ENCODE peak calls at places on chromosomes 6 and 20, in eight cellular contexts. One of them, this sample, is unnamed.

GRCh38 chr20:32578840-32579239 is 6.3 kb downstream of the NOL4L start:
- DNase-seq in neural crest cell: no peak
- DNase-seq in cardiac muscle cell: no peak
- DNase-seq in AG04450: no peak
- DNase-seq in heart left ventricle: no peak
- DNase-seq in astrocyte of the spinal cord: no peak
- DNase-seq in GM06990: no peak
- DNase-seq in lower lobe of right lung: no peak
- DNase-seq in this sample: no peak

GRCh38 chr6:169848946-169849345 is 97.5 kb downstream of the ERMARD start:
- DNase-seq in cardiac muscle cell: no peak
- DNase-seq in astrocyte of the spinal cord: no peak
- DNase-seq in AG04450: no peak
- DNase-seq in lower lobe of right lung: no peak
- DNase-seq in neural crest cell: no peak
- DNase-seq in heart left ventricle: peak; percentile 41
- DNase-seq in GM06990: no peak
- DNase-seq in this sample: no peak

GRCh38 chr20:50260480-50261221 is 70.0 kb downstream of the CEBPB start:
- DNase-seq in heart left ventricle: no peak
- DNase-seq in AG04450: no peak
- DNase-seq in GM06990: no peak
- DNase-seq in lower lobe of right lung: peak; percentile 71
- DNase-seq in neural crest cell: no peak
- DNase-seq in cardiac muscle cell: no peak
- DNase-seq in astrocyte of the spinal cord: no peak
- DNase-seq in this sample: no peak

GRCh38 chr20:43409041-43409913 is 48.4 kb upstream of the SRSF6 start:
- DNase-seq in cardiac muscle cell: peak; percentile 74
- DNase-seq in heart left ventricle: no peak
- DNase-seq in AG04450: peak; percentile 8
- DNase-seq in lower lobe of right lung: no peak
- DNase-seq in GM06990: no peak
- DNase-seq in neural crest cell: peak; percentile 10
- DNase-seq in astrocyte of the spinal cord: peak; percentile 20
- DNase-seq in this sample: peak; percentile 31

GRCh38 chr6:16292942-16293341 is 54.6 kb downstream of the GMPR start:
- DNase-seq in heart left ventricle: no peak
- DNase-seq in GM06990: no peak
- DNase-seq in lower lobe of right lung: no peak
- DNase-seq in astrocyte of the spinal cord: no peak
- DNase-seq in neural crest cell: no peak
- DNase-seq in cardiac muscle cell: no peak
- DNase-seq in AG04450: no peak
- DNase-seq in this sample: no peak

GRCh38 chr6:106885659-106886058 is 88.9 kb downstream of the CD24 start:
- DNase-seq in GM06990: no peak
- DNase-seq in AG04450: no peak
- DNase-seq in cardiac muscle cell: no peak
- DNase-seq in astrocyte of the spinal cord: no peak
- DNase-seq in heart left ventricle: no peak
- DNase-seq in lower lobe of right lung: no peak
- DNase-seq in neural crest cell: no peak
- DNase-seq in this sample: no peak

GRCh38 chr6:146077992-146078391 is 49.1 kb downstream of the GRM1 start:
- DNase-seq in GM06990: no peak
- DNase-seq in cardiac muscle cell: no peak
- DNase-seq in heart left ventricle: no peak
- DNase-seq in AG04450: no peak
- DNase-seq in neural crest cell: no peak
- DNase-seq in lower lobe of right lung: no peak
- DNase-seq in astrocyte of the spinal cord: no peak
- DNase-seq in this sample: no peak

GRCh38 chr6:142900467-142900961 is 44.5 kb downstream of the HIVEP2 start:
- DNase-seq in lower lobe of right lung: no peak
- DNase-seq in neural crest cell: no peak
- DNase-seq in astrocyte of the spinal cord: peak; percentile 53
- DNase-seq in AG04450: no peak
- DNase-seq in GM06990: no peak
- DNase-seq in heart left ventricle: no peak
- DNase-seq in cardiac muscle cell: peak; percentile 60
- DNase-seq in this sample: no peak

GRCh38 chr6:143325379-143326140 is 124.9 kb downstream of the ADAT2 start:
- DNase-seq in astrocyte of the spinal cord: no peak
- DNase-seq in GM06990: no peak
- DNase-seq in AG04450: no peak
- DNase-seq in lower lobe of right lung: no peak
- DNase-seq in heart left ventricle: no peak
- DNase-seq in cardiac muscle cell: peak; percentile 5
- DNase-seq in neural crest cell: no peak
- DNase-seq in this sample: peak; percentile 28

GRCh38 chr6:158232445-158233213 is 64.5 kb downstream of the GTF2H5 start:
- DNase-seq in AG04450: no peak
- DNase-seq in cardiac muscle cell: peak; percentile 77
- DNase-seq in GM06990: peak; percentile 69
- DNase-seq in lower lobe of right lung: peak; percentile 71
- DNase-seq in neural crest cell: peak; percentile 40
- DNase-seq in heart left ventricle: peak; percentile 78
- DNase-seq in astrocyte of the spinal cord: peak; percentile 59
- DNase-seq in this sample: peak; percentile 49

GRCh38 chr20:45983279-45983743 is 11.3 kb upstream of the ZNF335 start:
- DNase-seq in AG04450: no peak
- DNase-seq in lower lobe of right lung: peak; percentile 4
- DNase-seq in cardiac muscle cell: no peak
- DNase-seq in heart left ventricle: no peak
- DNase-seq in astrocyte of the spinal cord: no peak
- DNase-seq in GM06990: no peak
- DNase-seq in neural crest cell: no peak
- DNase-seq in this sample: no peak

GRCh38 chr20:25014816-25015215 is 22.3 kb upstream of the APMAP start:
- DNase-seq in GM06990: no peak
- DNase-seq in neural crest cell: no peak
- DNase-seq in astrocyte of the spinal cord: no peak
- DNase-seq in cardiac muscle cell: no peak
- DNase-seq in heart left ventricle: no peak
- DNase-seq in lower lobe of right lung: no peak
- DNase-seq in AG04450: no peak
- DNase-seq in this sample: no peak

GRCh38 chr6:28884423-28885148 is 39.2 kb downstream of the TRIM27 start:
- DNase-seq in neural crest cell: no peak
- DNase-seq in astrocyte of the spinal cord: no peak
- DNase-seq in heart left ventricle: no peak
- DNase-seq in AG04450: no peak
- DNase-seq in lower lobe of right lung: no peak
- DNase-seq in GM06990: no peak
- DNase-seq in cardiac muscle cell: no peak
- DNase-seq in this sample: no peak

GRCh38 chr6:10414766-10415592 is at the start of gene TFAP2A:
- DNase-seq in astrocyte of the spinal cord: no peak
- DNase-seq in heart left ventricle: no peak
- DNase-seq in cardiac muscle cell: peak; percentile 42
- DNase-seq in lower lobe of right lung: no peak
- DNase-seq in neural crest cell: no peak
- DNase-seq in AG04450: no peak
- DNase-seq in GM06990: no peak
- DNase-seq in this sample: peak; percentile 86
- TF ChIP-seq CTCF in astrocyte of the spinal cord: peak; percentile 27
- TF ChIP-seq CTCF in heart left ventricle: no peak
- TF ChIP-seq CTCF in cardiac muscle cell: peak; percentile 29
- TF ChIP-seq CTCF in lower lobe of right lung: no peak
- TF ChIP-seq CTCF in neural crest cell: peak; percentile 55
- TF ChIP-seq CTCF in AG04450: peak; percentile 40
- TF ChIP-seq CTCF in GM06990: no peak
- TF ChIP-seq CTCF in this sample: peak; percentile 64

GRCh38 chr6:36979343-36979742 is 6.7 kb downstream of the MTCH1 start:
- DNase-seq in cardiac muscle cell: peak; percentile 63
- DNase-seq in GM06990: no peak
- DNase-seq in lower lobe of right lung: no peak
- DNase-seq in AG04450: no peak
- DNase-seq in neural crest cell: no peak
- DNase-seq in astrocyte of the spinal cord: peak; percentile 50
- DNase-seq in heart left ventricle: no peak
- DNase-seq in this sample: peak; percentile 31
- TF ChIP-seq CTCF in cardiac muscle cell: peak; percentile 64
- TF ChIP-seq CTCF in GM06990: peak; percentile 46
- TF ChIP-seq CTCF in lower lobe of right lung: peak; percentile 49
- TF ChIP-seq CTCF in AG04450: peak; percentile 75
- TF ChIP-seq CTCF in neural crest cell: peak; percentile 47
- TF ChIP-seq CTCF in astrocyte of the spinal cord: peak; percentile 76
- TF ChIP-seq CTCF in heart left ventricle: peak; percentile 46
- TF ChIP-seq CTCF in this sample: peak; percentile 73

GRCh38 chr20:18904624-18905023 is 91.0 kb downstream of the SCP2D1 start:
- DNase-seq in lower lobe of right lung: no peak
- DNase-seq in GM06990: no peak
- DNase-seq in heart left ventricle: no peak
- DNase-seq in neural crest cell: no peak
- DNase-seq in astrocyte of the spinal cord: no peak
- DNase-seq in AG04450: no peak
- DNase-seq in cardiac muscle cell: no peak
- DNase-seq in this sample: no peak

GRCh38 chr20:18906046-18906445 is 92.5 kb downstream of the SCP2D1 start:
- DNase-seq in astrocyte of the spinal cord: no peak
- DNase-seq in lower lobe of right lung: no peak
- DNase-seq in heart left ventricle: no peak
- DNase-seq in neural crest cell: no peak
- DNase-seq in cardiac muscle cell: no peak
- DNase-seq in AG04450: no peak
- DNase-seq in GM06990: no peak
- DNase-seq in this sample: no peak

GRCh38 chr20:18908109-18908508 is 94.5 kb downstream of the SCP2D1 start:
- DNase-seq in AG04450: no peak
- DNase-seq in astrocyte of the spinal cord: no peak
- DNase-seq in neural crest cell: no peak
- DNase-seq in lower lobe of right lung: no peak
- DNase-seq in GM06990: no peak
- DNase-seq in heart left ventricle: no peak
- DNase-seq in cardiac muscle cell: no peak
- DNase-seq in this sample: no peak

GRCh38 chr20:18909254-18909653 is 95.7 kb downstream of the SCP2D1 start:
- DNase-seq in cardiac muscle cell: no peak
- DNase-seq in heart left ventricle: no peak
- DNase-seq in AG04450: no peak
- DNase-seq in GM06990: no peak
- DNase-seq in lower lobe of right lung: no peak
- DNase-seq in astrocyte of the spinal cord: no peak
- DNase-seq in neural crest cell: no peak
- DNase-seq in this sample: no peak

DNA sequence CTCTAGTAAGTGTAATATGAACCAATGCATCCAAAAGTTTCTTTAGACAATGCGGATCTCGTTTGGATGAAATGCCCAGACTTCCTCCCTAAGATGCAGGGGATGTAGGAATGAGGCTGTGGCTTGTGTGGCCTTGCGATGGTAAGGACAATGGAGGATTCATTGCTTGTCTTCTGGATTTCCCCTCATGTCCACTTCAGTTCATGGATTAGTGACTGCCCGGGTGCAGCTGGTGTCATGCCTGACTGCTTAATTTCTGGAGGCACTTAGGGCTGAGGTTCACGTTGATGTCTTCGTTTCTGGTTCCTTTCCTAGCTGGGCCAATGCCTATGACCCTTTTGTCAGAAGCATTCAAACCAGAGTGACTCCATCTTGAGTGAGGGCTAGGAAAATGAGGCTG is 93.8 kb downstream of the SCP2D1 start:
- DNase-seq in heart left ventricle: no peak
- DNase-seq in GM06990: no peak
- DNase-seq in neural crest cell: no peak
- DNase-seq in cardiac muscle cell: no peak
- DNase-seq in astrocyte of the spinal cord: no peak
- DNase-seq in AG04450: no peak
- DNase-seq in lower lobe of right lung: no peak
- DNase-seq in this sample: no peak
- TF ChIP-seq CTCF in heart left ventricle: no peak
- TF ChIP-seq CTCF in GM06990: no peak
- TF ChIP-seq CTCF in neural crest cell: no peak
- TF ChIP-seq CTCF in cardiac muscle cell: no peak
- TF ChIP-seq CTCF in astrocyte of the spinal cord: no peak
- TF ChIP-seq CTCF in AG04450: no peak
- TF ChIP-seq CTCF in lower lobe of right lung: no peak
- TF ChIP-seq CTCF in this sample: no peak

GRCh38 chr6:91664327-91664959 is 1077.6 kb upstream of the MAP3K7 start:
- DNase-seq in cardiac muscle cell: no peak
- DNase-seq in astrocyte of the spinal cord: no peak
- DNase-seq in heart left ventricle: no peak
- DNase-seq in lower lobe of right lung: no peak
- DNase-seq in neural crest cell: no peak
- DNase-seq in AG04450: no peak
- DNase-seq in GM06990: peak; percentile 24
- DNase-seq in this sample: no peak
- TF ChIP-seq CTCF in cardiac muscle cell: no peak
- TF ChIP-seq CTCF in astrocyte of the spinal cord: no peak
- TF ChIP-seq CTCF in heart left ventricle: no peak
- TF ChIP-seq CTCF in lower lobe of right lung: no peak
- TF ChIP-seq CTCF in neural crest cell: no peak
- TF ChIP-seq CTCF in AG04450: no peak
- TF ChIP-seq CTCF in GM06990: no peak
- TF ChIP-seq CTCF in this sample: no peak

DNA sequence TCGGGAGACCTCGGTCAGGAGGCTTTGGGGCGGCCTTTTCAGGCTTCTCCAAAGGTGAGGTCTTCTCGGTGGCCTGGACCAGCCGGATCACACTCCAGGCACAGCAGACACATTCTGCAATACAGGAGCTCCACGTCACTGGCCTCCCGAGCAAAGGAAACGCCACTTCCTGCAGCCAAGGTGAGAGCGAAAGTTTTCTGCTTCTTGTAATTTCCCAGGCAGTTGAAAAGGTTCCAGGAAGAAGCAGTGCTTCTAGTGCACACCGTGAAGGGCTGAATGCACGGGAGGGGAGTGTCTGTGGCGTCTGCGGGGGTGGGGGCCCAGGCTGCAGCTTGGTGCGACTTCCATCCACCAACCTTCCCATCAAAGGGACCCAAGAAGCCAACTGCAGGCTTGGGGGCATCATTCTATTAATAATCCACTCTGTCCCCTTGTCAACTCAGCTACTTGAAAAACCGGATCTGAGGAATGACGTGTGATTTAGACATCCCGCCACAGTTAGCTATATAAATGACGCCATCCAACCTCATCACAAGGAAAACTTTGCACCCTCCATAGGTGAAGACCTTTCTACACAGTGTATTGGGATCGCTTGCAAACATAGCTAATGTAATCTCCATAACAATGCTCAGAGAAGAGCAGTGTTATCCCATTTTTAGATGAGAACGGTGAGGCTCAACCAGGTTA is 61.1 kb downstream of the NFATC2 start:
- DNase-seq in lower lobe of right lung: no peak
- DNase-seq in astrocyte of the spinal cord: no peak
- DNase-seq in cardiac muscle cell: no peak
- DNase-seq in neural crest cell: no peak
- DNase-seq in AG04450: no peak
- DNase-seq in heart left ventricle: no peak
- DNase-seq in GM06990: peak; percentile 61
- DNase-seq in this sample: no peak
- TF ChIP-seq CTCF in lower lobe of right lung: no peak
- TF ChIP-seq CTCF in astrocyte of the spinal cord: no peak
- TF ChIP-seq CTCF in cardiac muscle cell: no peak
- TF ChIP-seq CTCF in neural crest cell: no peak
- TF ChIP-seq CTCF in AG04450: no peak
- TF ChIP-seq CTCF in heart left ventricle: no peak
- TF ChIP-seq CTCF in GM06990: no peak
- TF ChIP-seq CTCF in this sample: no peak